ENCODE peak calls at places on chromosomes 12 and 14, in four cellular contexts. X is uterus; U is activated CD4-positive, alpha-beta T cell treated with anti-CD3 and anti-CD28 coated beads for 48 hours; H is AG09309. Y is an unnamed sample.

GRCh38 chr12:6956332-6956727 is 5.2 kb downstream of the PTPN6 start:
- DNase-seq in X (no peak), U (no peak), H (no peak), Y (peak; percentile 72)

GRCh38 chr12:79414252-79414651 is 276.5 kb downstream of the PAWR start:
- DNase-seq in X (no peak), U (no peak), H (no peak), Y (no peak)

GRCh38 chr12:116015525-116015924 is 262.0 kb downstream of the MED13L start:
- DNase-seq in X (no peak), U (no peak), H (no peak), Y (no peak)

GRCh38 chr12:14893471-14894250 is 8.0 kb upstream of the MGP start:
- DNase-seq in X (peak; percentile 42), U (no peak), H (no peak), Y (no peak)

GRCh38 chr12:98595152-98595988 is 1.9 kb downstream of the SLC25A3 start:
- DNase-seq in X (no peak), U (peak; percentile 19), H (peak; percentile 43), Y (no peak)

GRCh38 chr14:103549361-103550311 is 12.8 kb downstream of the BAG5 start:
- DNase-seq in X (peak; percentile 30), U (no peak), H (no peak), Y (no peak)

GRCh38 chr14:104342435-104343293 is 204.3 kb downstream of the KIF26A start:
- DNase-seq in X (peak; percentile 5), U (no peak), H (no peak), Y (peak; percentile 60)

GRCh38 chr14:83863042-83863441 is 1666.9 kb upstream of the FLRT2 start:
- DNase-seq in X (no peak), U (no peak), H (no peak), Y (no peak)

GRCh38 chr14:52313903-52314481 is at the start of gene PTGER2:
- DNase-seq in X (peak; percentile 92), U (peak; percentile 79), H (peak; percentile 63), Y (peak; percentile 95)

GRCh38 chr12:7642876-7643309 is 22.8 kb downstream of the APOBEC1 start:
- DNase-seq in X (no peak), U (peak; percentile 61), H (no peak), Y (no peak)

GRCh38 chr12:31207799-31208465 is 118.0 kb downstream of the SINHCAF start:
- DNase-seq in X (no peak), U (no peak), H (no peak), Y (no peak)

GRCh38 chr12:111578276-111578970 is 20.7 kb downstream of the ATXN2 start:
- DNase-seq in X (no peak), U (no peak), H (no peak), Y (no peak)

GRCh38 chr12:71014180-71014785 is 93.7 kb upstream of the PTPRR start:
- DNase-seq in X (no peak), U (no peak), H (no peak), Y (no peak)

GRCh38 chr12:104586325-104587048 is 129.7 kb downstream of the CHST11 start:
- DNase-seq in X (no peak), U (no peak), H (no peak), Y (no peak)

GRCh38 chr12:28216016-28216415 is 25.8 kb downstream of the CCDC91 start:
- DNase-seq in X (no peak), U (no peak), H (no peak), Y (no peak)

GRCh38 chr12:2493086-2493485 is 301.7 kb upstream of the FKBP4 start:
- DNase-seq in X (no peak), U (no peak), H (no peak), Y (no peak)

GRCh38 chr12:49868449-49868848 is 25.5 kb upstream of the BCDIN3D start:
- DNase-seq in X (peak; percentile 36), U (no peak), H (no peak), Y (peak; percentile 57)

GRCh38 chr12:26808766-26809460 is 24.1 kb downstream of the ITPR2 start:
- DNase-seq in X (no peak), U (no peak), H (no peak), Y (no peak)

GRCh38 chr12:76643438-76643837 is 83.9 kb upstream of the OSBPL8 start:
- DNase-seq in X (no peak), U (no peak), H (no peak), Y (no peak)

GRCh38 chr14:29458547-29458946 is 469.1 kb downstream of the PRKD1 start:
- DNase-seq in X (no peak), U (no peak), H (no peak), Y (no peak)

GRCh38 chr12:50387487-50387886 is 8.9 kb downstream of the FAM186A start:
- DNase-seq in X (no peak), U (no peak), H (no peak), Y (no peak)

GRCh38 chr12:127729381-127729780 is 537.6 kb upstream of the TMEM132C start:
- DNase-seq in X (no peak), U (no peak), H (no peak), Y (no peak)

GRCh38 chr12:80648866-80649265 is 58.6 kb upstream of the MYF6 start:
- DNase-seq in X (no peak), U (no peak), H (peak; percentile 57), Y (no peak)

GRCh38 chr12:67647547-67648305 is 819 bp upstream of the DYRK2 start:
- DNase-seq in X (peak; percentile 75), U (peak; percentile 49), H (no peak), Y (peak; percentile 84)

GRCh38 chr12:100995201-100995600 is 200.6 kb downstream of the ANO4 start:
- DNase-seq in X (no peak), U (no peak), H (no peak), Y (no peak)

Y was measured in upper lobe of right lung.